ENCODE peak calls at places on chromosomes 2 and 18, in eight cellular contexts. A is K562, P is fibroblast of pulmonary artery, Q is GM13977, V is stomach, B is SK-N-SH, I is astrocyte of the spinal cord, Z is HFFc6. F is an unnamed sample.

GRCh38 chr2:108535380-108535677 is 1.1 kb downstream of the LIMS1 start:
- DNase-seq in A (no peak), P (no peak), Q (no peak), V (no peak), B (no peak), I (no peak), Z (no peak), F (peak; percentile 84)

GRCh38 chr2:19048593-19049264 is 309.7 kb downstream of the OSR1 start:
- DNase-seq in A (no peak), P (peak; percentile 73), Q (no peak), V (peak; percentile 89), B (no peak), I (peak; percentile 29), Z (no peak), F (no peak)

GRCh38 chr2:239889641-239890055 is 135.5 kb downstream of the NDUFA10 start:
- DNase-seq in A (no peak), P (no peak), Q (no peak), V (peak; percentile 20), B (no peak), I (no peak), Z (no peak), F (no peak)

GRCh38 chr2:74238879-74239278 is 40.5 kb downstream of the MTHFD2 start:
- DNase-seq in A (no peak), P (peak; percentile 90), Q (no peak), V (no peak), B (no peak), I (peak; percentile 10), Z (peak; percentile 58), F (peak; percentile 68)

GRCh38 chr18:50372743-50373142 is 2.1 kb upstream of the SKA1 start:
- DNase-seq in A (peak; percentile 15), P (no peak), Q (no peak), V (no peak), B (no peak), I (no peak), Z (no peak), F (no peak)

GRCh38 chr2:51065276-51065675 is 33.3 kb upstream of the NRXN1 start:
- DNase-seq in A (no peak), P (no peak), Q (no peak), V (no peak), B (no peak), I (no peak), Z (no peak), F (no peak)

GRCh38 chr2:157901325-157901724 is 25.2 kb upstream of the ACVR1 start:
- DNase-seq in A (no peak), P (no peak), Q (no peak), V (no peak), B (no peak), I (no peak), Z (no peak), F (no peak)

GRCh38 chr18:52409732-52410131 is 69.7 kb downstream of the DCC start:
- DNase-seq in A (no peak), P (no peak), Q (peak; percentile 20), V (no peak), B (no peak), I (no peak), Z (no peak), F (no peak)

GRCh38 chr2:127088706-127089105 is 18.2 kb downstream of the BIN1 start:
- DNase-seq in A (no peak), P (no peak), Q (no peak), V (no peak), B (no peak), I (no peak), Z (no peak), F (peak; percentile 71)

GRCh38 chr18:74990563-74991081 is 218.3 kb downstream of the PTGR3 start:
- DNase-seq in A (no peak), P (no peak), Q (no peak), V (no peak), B (no peak), I (peak; percentile 29), Z (no peak), F (no peak)

GRCh38 chr2:166240387-166241313 is 112.8 kb upstream of the SCN1A start:
- DNase-seq in A (no peak), P (no peak), Q (no peak), V (no peak), B (no peak), I (peak; percentile 28), Z (peak; percentile 41), F (peak; percentile 63)

GRCh38 chr2:200483729-200484198 is 26.1 kb downstream of the KCTD18 start:
- DNase-seq in A (peak; percentile 22), P (peak; percentile 37), Q (peak; percentile 47), V (peak; percentile 66), B (peak; percentile 34), I (peak; percentile 42), Z (no peak), F (no peak)

GRCh38 chr2:191467113-191467512 is 210.8 kb upstream of the NABP1 start:
- DNase-seq in A (no peak), P (no peak), Q (no peak), V (no peak), B (no peak), I (no peak), Z (no peak), F (no peak)

GRCh38 chr18:68478246-68478645 is 236.7 kb downstream of the TMX3 start:
- DNase-seq in A (no peak), P (no peak), Q (no peak), V (no peak), B (no peak), I (no peak), Z (no peak), F (no peak)

GRCh38 chr2:151971301-151972072 is 127.4 kb downstream of the CACNB4 start:
- DNase-seq in A (no peak), P (no peak), Q (no peak), V (no peak), B (no peak), I (no peak), Z (no peak), F (no peak)

GRCh38 chr18:58640428-58640805 is 11.5 kb upstream of the ALPK2 start:
- DNase-seq in A (no peak), P (no peak), Q (no peak), V (no peak), B (no peak), I (no peak), Z (no peak), F (no peak)

GRCh38 chr2:234836251-234836650 is 115.6 kb upstream of the SH3BP4 start:
- DNase-seq in A (no peak), P (no peak), Q (no peak), V (no peak), B (peak; percentile 48), I (no peak), Z (no peak), F (no peak)

GRCh38 chr2:109256921-109257320 is 127.9 kb downstream of the SH3RF3 start:
- DNase-seq in A (no peak), P (peak; percentile 45), Q (no peak), V (no peak), B (no peak), I (no peak), Z (peak; percentile 4), F (no peak)

GRCh38 chr2:58594175-58594574 is 353.1 kb upstream of the FANCL start:
- DNase-seq in A (peak; percentile 52), P (no peak), Q (no peak), V (no peak), B (peak; percentile 34), I (no peak), Z (no peak), F (no peak)
- TF ChIP-seq CTCF in A (peak; percentile 50), P (no peak), Q (no peak), V (no peak), B (peak; percentile 46), I (peak; percentile 14), Z (peak; percentile 19), F (no peak)

DNA sequence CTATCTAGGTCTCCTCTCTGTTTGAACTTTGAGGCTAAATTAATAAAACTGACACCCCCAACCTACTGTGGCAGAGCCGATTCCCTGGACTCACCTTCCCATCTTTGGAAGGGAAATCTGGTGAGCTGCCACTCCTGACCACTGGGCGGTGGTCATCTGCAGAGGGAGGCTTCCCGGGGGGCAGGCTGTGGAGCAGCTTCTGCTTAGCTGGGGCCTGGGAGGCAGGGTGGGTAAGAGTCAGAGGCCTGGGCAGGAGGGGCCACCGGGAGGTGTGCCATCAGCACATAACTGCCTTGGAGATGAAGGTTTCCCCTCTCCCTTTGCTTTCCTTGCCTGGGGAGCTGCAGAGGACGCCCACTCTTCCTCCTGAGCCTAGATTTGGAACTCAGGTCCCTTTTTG is 2.3 kb upstream of the NPPC start:
- DNase-seq in A (no peak), P (no peak), Q (no peak), V (peak; percentile 9), B (peak; percentile 58), I (no peak), Z (no peak), F (peak; percentile 70)
- TF ChIP-seq CTCF in A (peak; percentile 21), P (no peak), Q (no peak), V (no peak), B (peak; percentile 29), I (no peak), Z (peak; percentile 41), F (no peak)

DNA sequence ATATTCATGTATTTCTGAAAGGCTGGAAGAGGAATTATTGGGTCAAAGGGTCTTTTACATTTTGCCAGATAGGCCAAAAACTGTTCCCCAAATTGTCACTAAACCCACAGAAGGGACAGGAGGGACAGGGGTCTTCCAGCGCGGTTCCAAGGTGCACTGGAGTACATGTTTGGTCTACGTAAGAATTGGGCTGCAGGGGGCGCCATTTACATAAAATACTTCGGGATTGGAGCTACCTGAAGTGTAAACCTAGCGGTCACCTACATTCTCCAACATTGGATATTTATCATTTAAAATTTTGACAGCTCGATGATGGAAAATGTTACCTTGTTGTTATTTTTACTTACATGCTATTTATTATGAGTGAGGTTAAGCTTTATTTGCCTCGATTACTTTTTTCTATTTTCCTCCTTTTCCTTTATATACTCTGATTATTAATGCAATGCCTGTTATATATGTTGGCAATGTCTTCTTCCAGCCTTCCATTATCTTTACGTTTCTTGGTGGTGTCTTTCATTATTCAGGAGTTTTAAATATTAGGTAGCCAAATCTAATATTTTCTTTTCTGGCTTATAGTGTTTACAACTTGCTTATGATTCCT is 43.0 kb upstream of the RAB6C start:
- DNase-seq in A (peak; percentile 59), P (no peak), Q (peak; percentile 62), V (peak; percentile 70), B (peak; percentile 53), I (peak; percentile 22), Z (peak; percentile 7), F (peak; percentile 74)
- TF ChIP-seq CTCF in A (peak; percentile 75), P (no peak), Q (peak; percentile 51), V (no peak), B (peak; percentile 64), I (peak; percentile 46), Z (peak; percentile 81), F (no peak)

GRCh38 chr2:42074661-42075060 is 26.8 kb downstream of the PKDCC start:
- DNase-seq in A (no peak), P (no peak), Q (no peak), V (no peak), B (no peak), I (no peak), Z (no peak), F (no peak)

GRCh38 chr2:42073739-42074138 is 25.9 kb downstream of the PKDCC start:
- DNase-seq in A (no peak), P (peak; percentile 37), Q (no peak), V (no peak), B (no peak), I (no peak), Z (no peak), F (peak; percentile 74)

GRCh38 chr2:42076357-42076921 is 28.6 kb downstream of the PKDCC start:
- DNase-seq in A (no peak), P (no peak), Q (no peak), V (no peak), B (no peak), I (no peak), Z (no peak), F (no peak)

GRCh38 chr2:42079737-42080287 is 32.0 kb downstream of the PKDCC start:
- DNase-seq in A (no peak), P (no peak), Q (no peak), V (no peak), B (no peak), I (no peak), Z (no peak), F (no peak)

GRCh38 chr2:42077343-42077742 is 29.5 kb downstream of the PKDCC start:
- DNase-seq in A (no peak), P (no peak), Q (no peak), V (no peak), B (no peak), I (no peak), Z (no peak), F (no peak)
- TF ChIP-seq CTCF in A (peak; percentile 13), P (peak; percentile 37), Q (peak; percentile 23), V (no peak), B (peak; percentile 21), I (no peak), Z (no peak), F (peak; percentile 29)

F was measured in osteoblast.